ENCODE peak calls at places on chromosomes 7 and 10, in ten cellular contexts. J is MM.1S, L is NB4, D is GM10248, I is osteocyte, B is esophagus squamous epithelium, P is heart right ventricle, F is neural progenitor cell, C is GM13977, Q is endothelial cell. Z is an unnamed sample.

GRCh38 chr7:12670071-12670729 is 17.2 kb upstream of the ARL4A start:
- DNase-seq in J (no peak), L (no peak), D (no peak), I (no peak), B (no peak), P (no peak), F (no peak), C (no peak), Q (no peak), Z (no peak)

GRCh38 chr7:26853788-26854393 is 10.5 kb downstream of the SKAP2 start:
- DNase-seq in J (peak; percentile 42), L (peak; percentile 60), D (no peak), I (no peak), B (no peak), P (no peak), F (peak; percentile 39), C (no peak), Q (no peak), Z (no peak)

GRCh38 chr10:72563327-72563932 is 62.4 kb downstream of the MICU1 start:
- DNase-seq in J (peak; percentile 87), L (peak; percentile 44), D (peak; percentile 32), I (no peak), B (no peak), P (no peak), F (no peak), C (peak; percentile 20), Q (no peak), Z (peak; percentile 27)

GRCh38 chr7:105787071-105787470 is 89.3 kb downstream of the ATXN7L1 start:
- DNase-seq in J (no peak), L (no peak), D (no peak), I (no peak), B (no peak), P (no peak), F (no peak), C (no peak), Q (no peak), Z (no peak)

GRCh38 chr10:79391231-79392019 is 44.2 kb downstream of the PPIF start:
- DNase-seq in J (no peak), L (no peak), D (no peak), I (no peak), B (no peak), P (peak; percentile 9), F (no peak), C (no peak), Q (peak; percentile 1), Z (no peak)

GRCh38 chr10:68073631-68074403 is 1.3 kb downstream of the HERC4 start:
- DNase-seq in J (no peak), L (peak; percentile 52), D (no peak), I (no peak), B (no peak), P (no peak), F (no peak), C (peak; percentile 19), Q (no peak), Z (peak; percentile 11)

GRCh38 chr10:30701471-30702173 is 72.1 kb upstream of the LYZL2 start:
- DNase-seq in J (peak; percentile 90), L (peak; percentile 80), D (peak; percentile 48), I (peak; percentile 75), B (peak; percentile 10), P (no peak), F (no peak), C (peak; percentile 43), Q (no peak), Z (peak; percentile 46)

GRCh38 chr7:157752832-157753291 is 416.1 kb downstream of the DNAJB6 start:
- DNase-seq in J (no peak), L (no peak), D (no peak), I (no peak), B (no peak), P (no peak), F (no peak), C (no peak), Q (no peak), Z (no peak)

GRCh38 chr7:130490888-130491771 is 755 bp upstream of the MEST start:
- DNase-seq in J (peak; percentile 34), L (no peak), D (peak; percentile 59), I (peak; percentile 88), B (no peak), P (peak; percentile 29), F (peak; percentile 77), C (peak; percentile 65), Q (peak; percentile 71), Z (peak; percentile 76)
- TF ChIP-seq CTCF in J (peak; percentile 62), L (no peak), D (peak; percentile 30), I (peak; percentile 81), B (peak; percentile 32), P (peak; percentile 31), F (peak; percentile 70), C (peak; percentile 41), Q (peak; percentile 77), Z (peak; percentile 71)

GRCh38 chr10:124279882-124280281 is 138.8 kb downstream of the OAT start:
- DNase-seq in J (no peak), L (no peak), D (no peak), I (no peak), B (no peak), P (no peak), F (no peak), C (no peak), Q (no peak), Z (no peak)

GRCh38 chr10:124278356-124278755 is 140.4 kb downstream of the OAT start:
- DNase-seq in J (no peak), L (no peak), D (no peak), I (no peak), B (no peak), P (no peak), F (no peak), C (no peak), Q (no peak), Z (no peak)

GRCh38 chr10:124280916-124281315 is 137.8 kb downstream of the OAT start:
- DNase-seq in J (no peak), L (no peak), D (no peak), I (no peak), B (no peak), P (no peak), F (no peak), C (no peak), Q (no peak), Z (no peak)

GRCh38 chr10:124281666-124282065 is 137.1 kb downstream of the OAT start:
- DNase-seq in J (no peak), L (no peak), D (no peak), I (no peak), B (no peak), P (no peak), F (no peak), C (no peak), Q (no peak), Z (no peak)

GRCh38 chr10:124279298-124279697 is 139.4 kb downstream of the OAT start:
- DNase-seq in J (no peak), L (no peak), D (no peak), I (no peak), B (no peak), P (no peak), F (no peak), C (no peak), Q (no peak), Z (no peak)
- TF ChIP-seq CTCF in J (peak; percentile 18), L (no peak), D (no peak), I (no peak), B (no peak), P (no peak), F (no peak), C (no peak), Q (no peak), Z (no peak)

GRCh38 chr10:119928411-119928810 is 35.9 kb downstream of the SEC23IP start:
- DNase-seq in J (no peak), L (no peak), D (no peak), I (no peak), B (no peak), P (no peak), F (no peak), C (no peak), Q (no peak), Z (no peak)

GRCh38 chr10:119931873-119932272 is 39.3 kb downstream of the SEC23IP start:
- DNase-seq in J (no peak), L (no peak), D (no peak), I (no peak), B (no peak), P (no peak), F (no peak), C (no peak), Q (no peak), Z (no peak)

GRCh38 chr10:119932631-119933030 is 40.1 kb downstream of the SEC23IP start:
- DNase-seq in J (no peak), L (no peak), D (no peak), I (no peak), B (no peak), P (no peak), F (no peak), C (no peak), Q (no peak), Z (no peak)

DNA sequence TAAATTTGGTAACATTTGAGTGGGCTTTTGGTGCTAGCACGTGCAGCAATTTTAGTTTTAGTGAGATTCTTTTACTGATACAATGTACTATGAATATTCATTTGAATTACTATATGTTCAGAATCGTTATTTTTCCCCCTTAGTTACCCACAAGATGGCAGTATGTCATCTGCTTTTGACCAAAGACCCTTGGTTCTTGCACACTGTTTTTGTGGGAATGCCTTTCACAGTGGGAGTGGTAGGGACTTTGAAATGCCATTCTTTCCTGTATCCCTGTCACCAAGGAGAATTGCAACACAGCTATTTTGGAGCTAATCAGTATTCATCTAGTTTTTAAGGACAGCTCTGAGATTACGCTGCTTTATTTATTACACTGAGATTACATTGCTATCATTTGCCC is 40.6 kb downstream of the SEC23IP start:
- DNase-seq in J (no peak), L (peak; percentile 42), D (no peak), I (no peak), B (no peak), P (no peak), F (peak; percentile 78), C (no peak), Q (peak; percentile 5), Z (no peak)
- TF ChIP-seq CTCF in J (peak; percentile 35), L (peak; percentile 35), D (peak; percentile 18), I (peak; percentile 49), B (no peak), P (no peak), F (peak; percentile 81), C (peak; percentile 16), Q (peak; percentile 37), Z (no peak)

GRCh38 chr7:156080596-156080995 is 268.3 kb upstream of the SHH start:
- DNase-seq in J (peak; percentile 8), L (no peak), D (no peak), I (no peak), B (no peak), P (no peak), F (no peak), C (no peak), Q (no peak), Z (no peak)

GRCh38 chr7:156074982-156075615 is 262.8 kb upstream of the SHH start:
- DNase-seq in J (no peak), L (no peak), D (no peak), I (no peak), B (no peak), P (no peak), F (no peak), C (no peak), Q (no peak), Z (no peak)

GRCh38 chr7:156080046-156080445 is 267.8 kb upstream of the SHH start:
- DNase-seq in J (no peak), L (no peak), D (no peak), I (no peak), B (no peak), P (no peak), F (no peak), C (no peak), Q (no peak), Z (no peak)

GRCh38 chr7:156082048-156082447 is 269.8 kb upstream of the SHH start:
- DNase-seq in J (no peak), L (no peak), D (no peak), I (no peak), B (no peak), P (no peak), F (no peak), C (no peak), Q (no peak), Z (no peak)

DNA sequence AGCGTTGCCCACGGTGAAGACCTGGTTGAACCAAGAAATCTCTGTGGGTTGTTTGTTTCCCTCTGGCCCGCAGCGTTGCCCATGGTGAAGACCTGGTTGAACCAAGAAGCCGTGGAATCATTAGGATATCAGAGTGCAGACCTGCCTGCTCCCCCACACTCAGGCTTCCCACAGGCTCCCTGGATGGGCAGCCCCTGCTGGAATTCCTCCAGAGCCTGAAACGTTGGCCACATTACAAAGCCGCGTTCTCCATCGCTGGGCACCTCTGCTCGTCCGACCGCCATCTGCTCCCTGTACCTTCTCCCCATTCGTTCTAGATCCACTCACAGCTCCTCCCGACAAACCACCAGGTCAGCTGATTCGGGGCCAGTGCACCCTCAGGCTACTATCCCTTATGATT is 266.9 kb upstream of the SHH start:
- DNase-seq in J (no peak), L (no peak), D (no peak), I (no peak), B (no peak), P (no peak), F (no peak), C (no peak), Q (no peak), Z (no peak)
- TF ChIP-seq CTCF in J (no peak), L (no peak), D (no peak), I (no peak), B (no peak), P (no peak), F (no peak), C (no peak), Q (no peak), Z (no peak)